ENCODE peak calls at places on chromosomes 5 and 9, in four cellular contexts. Q is GM10248, K is NCI-H187, E is HuH-7. R is an unnamed sample.

GRCh38 chr5:83636141-83636540 is 84.5 kb downstream of the HAPLN1 start:
- DNase-seq in E (no peak), Q (no peak), K (no peak), R (no peak)

GRCh38 chr9:19379697-19380046 is 364 bp downstream of the RPS6 start:
- DNase-seq in E (peak), K (no peak), Q (peak), R (no peak)

GRCh38 chr5:178383301-178383918 is 150.8 kb upstream of the PHYKPL start:
- DNase-seq in Q (no peak), K (no peak), E (no peak), R (no peak)

GRCh38 chr5:161009817-161010216 is 157.8 kb upstream of the ATP10B start:
- DNase-seq in K (no peak), Q (no peak), E (no peak), R (no peak)

GRCh38 chr9:4287386-4287785 is 12.5 kb downstream of the GLIS3 start:
- DNase-seq in K (no peak), E (no peak), Q (no peak), R (no peak)

GRCh38 chr9:15249042-15249818 is 57.8 kb downstream of the TTC39B start:
- DNase-seq in Q (no peak), E (no peak), K (no peak), R (no peak)

GRCh38 chr9:8365029-8365428 is 565.5 kb upstream of the DMAC1 start:
- DNase-seq in E (no peak), K (no peak), Q (no peak), R (no peak)

GRCh38 chr9:95458666-95459065 is 58.1 kb downstream of the PTCH1 start:
- DNase-seq in Q (no peak), K (no peak), E (no peak), R (no peak)

GRCh38 chr5:32225445-32225844 is 51.3 kb upstream of the GOLPH3 start:
- DNase-seq in K (no peak), E (no peak), Q (no peak), R (no peak)

GRCh38 chr9:129121483-129121882 is 10.3 kb downstream of the PTPA start:
- DNase-seq in Q (no peak), K (no peak), E (no peak), R (no peak)

GRCh38 chr5:176407456-176408244 is 8.7 kb downstream of the CLTB start:
- DNase-seq in K (no peak), E (no peak), Q (no peak), R (no peak)

GRCh38 chr5:126562823-126563222 is 32.2 kb downstream of the ALDH7A1 start:
- DNase-seq in Q (no peak), K (no peak), E (no peak), R (no peak)

GRCh38 chr5:10507575-10508024 is 56.3 kb upstream of the ANKRD33B start:
- DNase-seq in K (no peak), E (peak), Q (no peak), R (no peak)

GRCh38 chr5:167730121-167730520 is 561.3 kb upstream of the WWC1 start:
- DNase-seq in K (no peak), E (no peak), Q (no peak), R (no peak)

GRCh38 chr9:137278061-137278912 is 761 bp downstream of the TOR4A start:
- DNase-seq in E (no peak), Q (no peak), K (no peak), R (no peak)